ENCODE peak calls at places on chromosomes 3 and 15, in eight cellular contexts. C is PC-3, Z is endodermal cell, S is endothelial cell of umbilical vein, D is Karpas-422, X is mesendoderm, G is fibroblast of lung, T is neural progenitor cell. A is an unnamed sample.

GRCh38 chr3:99976584-99976983 is 137.7 kb downstream of the FILIP1L start:
- DNase-seq in C (no peak), Z (no peak), S (no peak), D (no peak), X (no peak), G (no peak), T (no peak), A (no peak)

GRCh38 chr3:48528043-48528442 is 24.1 kb upstream of the SHISA5 start:
- DNase-seq in C (no peak), Z (no peak), S (no peak), D (no peak), X (no peak), G (no peak), T (no peak), A (no peak)

GRCh38 chr3:138494607-138494929 is 60.2 kb downstream of the ESYT3 start:
- DNase-seq in C (no peak), Z (no peak), S (no peak), D (no peak), X (no peak), G (no peak), T (no peak), A (no peak)

GRCh38 chr3:179558742-179559364 is 3.9 kb upstream of the ACTL6A start:
- DNase-seq in C (peak; percentile 80), Z (peak; percentile 90), S (peak; percentile 84), D (peak; percentile 85), X (peak; percentile 77), G (peak; percentile 84), T (peak; percentile 77), A (peak; percentile 82)

GRCh38 chr3:171329759-171330158 is 130.4 kb downstream of the TNIK start:
- DNase-seq in C (no peak), Z (no peak), S (no peak), D (no peak), X (no peak), G (no peak), T (no peak), A (no peak)

GRCh38 chr15:72967397-72967796 is 84.9 kb upstream of the NEO1 start:
- DNase-seq in C (no peak), Z (no peak), S (no peak), D (no peak), X (peak; percentile 94), G (no peak), T (no peak), A (no peak)

GRCh38 chr3:177827517-177828249 is 630.4 kb upstream of the TBL1XR1 start:
- DNase-seq in C (peak; percentile 88), Z (no peak), S (peak; percentile 76), D (no peak), X (no peak), G (peak; percentile 86), T (no peak), A (no peak)

GRCh38 chr3:57756528-57757401 is 656 bp downstream of the SLMAP start:
- DNase-seq in C (peak; percentile 83), Z (peak; percentile 80), S (peak; percentile 56), D (peak; percentile 70), X (peak; percentile 78), G (peak; percentile 62), T (peak; percentile 50), A (peak; percentile 73)

GRCh38 chr3:178915365-178915764 is 156.2 kb downstream of the ZMAT3 start:
- DNase-seq in C (no peak), Z (no peak), S (no peak), D (no peak), X (peak; percentile 55), G (no peak), T (no peak), A (no peak)

GRCh38 chr15:24916305-24917009 is 38.3 kb upstream of the SNRPN start:
- DNase-seq in C (no peak), Z (no peak), S (no peak), D (no peak), X (no peak), G (no peak), T (no peak), A (no peak)
- H3K9ac ChIP-seq in C (no peak overlapping the region), Z (no peak overlapping the region), S (no peak overlapping the region), D (no peak overlapping the region), X (no peak overlapping the region), G (no peak overlapping the region), T (no peak overlapping the region), A (no peak overlapping the region)

DNA sequence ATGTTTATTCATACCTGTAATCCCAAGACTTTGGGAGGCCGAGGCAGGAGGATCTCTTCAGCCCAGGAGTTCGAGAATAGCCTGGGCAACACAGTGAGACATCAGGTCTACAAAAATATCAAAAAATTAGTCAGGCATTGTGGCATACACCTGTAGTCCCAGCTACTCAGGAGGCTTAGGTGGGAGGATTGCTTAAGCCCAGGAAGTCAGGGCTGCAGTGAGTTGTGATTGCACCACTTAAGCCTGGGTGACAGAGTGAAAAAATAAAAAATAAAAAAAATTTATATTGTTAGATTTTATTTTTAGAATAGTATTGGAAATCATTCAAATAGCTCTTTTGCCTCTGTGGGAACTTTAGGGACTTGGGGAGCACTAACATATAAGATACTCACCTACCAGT is 12.9 kb upstream of the TM4SF1 start:
- DNase-seq in C (peak; percentile 47), Z (no peak), S (no peak), D (no peak), X (no peak), G (no peak), T (no peak), A (no peak)
- H3K9ac ChIP-seq in C (peak overlapping the region; percentile 95), Z (no peak overlapping the region), S (no peak overlapping the region), D (no peak overlapping the region), X (no peak overlapping the region), G (no peak overlapping the region), T (no peak overlapping the region), A (no peak overlapping the region)

DNA sequence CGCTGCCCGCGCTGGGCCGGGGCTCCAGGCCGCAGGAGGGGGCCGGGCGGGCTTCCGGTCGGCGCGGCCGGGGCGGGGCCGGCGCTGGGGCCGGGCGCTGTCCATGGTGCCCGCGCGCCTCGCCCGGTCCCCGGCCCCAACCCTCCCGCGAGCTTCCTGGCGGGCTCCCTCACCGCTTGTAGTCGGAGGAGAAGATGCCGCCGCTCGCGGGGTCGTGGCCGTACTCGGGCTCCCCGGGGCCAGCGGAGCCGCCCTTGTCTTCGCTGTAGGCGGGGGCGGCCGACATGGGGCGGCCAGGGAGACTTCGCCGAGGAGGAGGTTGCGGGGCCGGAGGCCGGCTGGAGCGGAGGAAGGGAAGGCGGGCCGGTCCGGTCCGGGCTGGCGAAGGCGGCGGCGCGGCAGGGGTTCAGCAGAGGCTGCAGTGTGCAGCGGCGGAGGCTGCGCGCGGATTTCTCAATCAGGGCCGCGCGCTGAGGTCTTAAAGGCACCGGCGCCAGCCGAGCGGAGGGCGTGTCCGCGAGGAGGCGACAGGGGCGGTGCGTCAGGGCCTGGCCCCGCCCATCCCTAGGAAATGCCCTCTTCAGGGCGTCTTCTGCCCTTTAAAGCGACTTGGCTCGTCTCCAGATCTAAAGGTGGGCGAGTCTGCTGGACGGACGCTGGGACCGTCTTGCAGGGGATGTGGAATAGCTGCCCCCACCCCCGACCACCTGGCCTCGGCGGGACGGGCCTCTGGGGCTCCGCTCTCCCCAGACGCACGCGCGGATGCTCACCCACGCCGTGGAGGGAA is at the start of gene AP3B2:
- DNase-seq in C (peak; percentile 58), Z (peak; percentile 92), S (peak; percentile 41), D (peak; percentile 93), X (peak; percentile 90), G (peak; percentile 71), T (peak; percentile 94), A (peak; percentile 97)
- H3K9ac ChIP-seq in C (no peak within 1 kb of the TSS), Z (peak within 1 kb of the TSS; percentile 32), S (no peak within 1 kb of the TSS), D (peak within 1 kb of the TSS; percentile 68), X (peak within 1 kb of the TSS; percentile 88), G (peak within 1 kb of the TSS; percentile 23), T (no peak within 1 kb of the TSS), A (no peak within 1 kb of the TSS)

DNA sequence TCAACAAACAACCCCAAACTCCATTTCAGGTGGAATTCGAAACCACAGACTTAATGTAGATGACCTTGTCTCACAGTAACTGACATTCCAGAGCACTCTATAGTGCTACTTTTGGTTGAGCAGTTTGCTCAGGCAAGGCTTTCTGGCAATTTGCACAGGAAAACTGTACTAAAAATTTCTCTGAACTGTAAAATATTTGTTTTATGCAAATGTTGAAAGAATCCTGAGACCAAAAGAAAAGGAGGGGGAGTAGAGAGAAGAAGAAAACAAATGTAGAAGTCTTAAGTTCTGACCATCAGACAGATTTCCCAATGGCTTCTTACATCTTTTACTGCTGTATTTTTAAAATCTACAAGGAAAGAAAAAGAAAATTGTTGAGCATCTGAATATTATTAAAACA is 53.5 kb downstream of the DTWD1 start:
- DNase-seq in C (no peak), Z (no peak), S (no peak), D (no peak), X (no peak), G (no peak), T (no peak), A (no peak)
- H3K9ac ChIP-seq in C (peak overlapping the region; percentile 58), Z (no peak overlapping the region), S (no peak overlapping the region), D (no peak overlapping the region), X (no peak overlapping the region), G (no peak overlapping the region), T (no peak overlapping the region), A (no peak overlapping the region)